ENCODE peak calls at places on chromosome X, in four cellular contexts. H, G, L and C are unnamed samples.

GRCh38 chrX:120244735-120245498 is 5.7 kb upstream of the ZBTB33 start:
- DNase-seq in H (peak; percentile 74), L (peak; percentile 73), G (peak; percentile 40), C (peak; percentile 86)

GRCh38 chrX:48683411-48683982 is at the start of gene WAS:
- DNase-seq in G (peak; percentile 34), H (no peak), L (no peak), C (no peak)

GRCh38 chrX:149825424-149825823 is 43.7 kb downstream of the MAGEA9 start:
- DNase-seq in L (no peak), G (peak; percentile 49), H (peak; percentile 56), C (peak; percentile 7)

GRCh38 chrX:17737707-17738001 is 361 bp downstream of the SCML1 start:
- DNase-seq in H (no peak), L (no peak), G (no peak), C (no peak)

GRCh38 chrX:56802428-56802827 is 73.4 kb downstream of the NBDY start:
- DNase-seq in H (no peak), L (no peak), G (no peak), C (no peak)

GRCh38 chrX:150363561-150364346 is 637 bp downstream of the MAMLD1 start:
- DNase-seq in G (peak; percentile 9), H (peak; percentile 49), L (no peak), C (peak; percentile 49)

GRCh38 chrX:29090811-29091210 is 503.6 kb downstream of the IL1RAPL1 start:
- DNase-seq in G (no peak), L (no peak), H (no peak), C (no peak)

GRCh38 chrX:74613350-74614192 is 853 bp downstream of the RLIM start:
- DNase-seq in L (peak; percentile 19), G (no peak), H (peak; percentile 11), C (peak; percentile 2)

GRCh38 chrX:10795721-10796120 is 175.3 kb upstream of the MID1 start:
- DNase-seq in G (no peak), L (no peak), H (no peak), C (no peak)

GRCh38 chrX:41145920-41146608 is 60.8 kb downstream of the USP9X start:
- DNase-seq in G (no peak), H (no peak), L (no peak), C (no peak)

GRCh38 chrX:71632923-71633657 is 14.8 kb upstream of the CXCR3 start:
- DNase-seq in G (no peak), L (no peak), H (no peak), C (no peak)

GRCh38 chrX:23374291-23374690 is 39.6 kb downstream of the PTCHD1 start:
- DNase-seq in H (no peak), G (no peak), L (no peak), C (no peak)

GRCh38 chrX:153649178-153649914 is 2.3 kb downstream of the DUSP9 start:
- DNase-seq in G (peak; percentile 30), L (no peak), H (peak; percentile 36), C (peak; percentile 32)

GRCh38 chrX:154457491-154458115 is 478 bp upstream of the PLXNA3 start:
- DNase-seq in H (peak; percentile 68), L (peak; percentile 45), G (peak; percentile 26), C (peak; percentile 52)

GRCh38 chrX:150602743-150603142 is 34.3 kb downstream of the MTM1 start:
- DNase-seq in G (no peak), L (no peak), H (no peak), C (no peak)

GRCh38 chrX:37684918-37685317 is 673 bp upstream of the XK start:
- DNase-seq in H (no peak), G (no peak), L (no peak), C (no peak)